ENCODE peak calls at places on chromosomes 12 and 14, in six cellular contexts. J, V, X, L, A and T are unnamed samples.

GRCh38 chr14:69816216-69816615 is 19.2 kb upstream of the SLC10A1 start:
- DNase-seq in L (no peak), A (no peak), X (no peak), V (no peak), J (no peak), T (no peak)

GRCh38 chr14:77641207-77641533 is 24.7 kb upstream of the SPTLC2 start:
- DNase-seq in V (no peak), L (no peak), A (no peak), J (no peak), X (no peak), T (no peak)

GRCh38 chr12:127063339-127064090 is 1203.5 kb upstream of the TMEM132C start:
- DNase-seq in J (no peak), X (no peak), L (peak), A (no peak), V (no peak), T (no peak)

GRCh38 chr14:52241102-52241793 is 26.2 kb upstream of the PTGDR start:
- DNase-seq in V (peak), J (no peak), X (no peak), A (peak), L (peak), T (no peak)

GRCh38 chr12:104576178-104576778 is 119.5 kb downstream of the CHST11 start:
- DNase-seq in X (no peak), V (no peak), A (no peak), L (no peak), J (no peak), T (no peak)

GRCh38 chr12:89211456-89211855 is 140.8 kb downstream of the DUSP6 start:
- DNase-seq in L (peak), V (no peak), A (peak), X (no peak), J (no peak), T (no peak)

GRCh38 chr12:123164710-123165261 is 13.9 kb upstream of the PITPNM2 start:
- DNase-seq in V (no peak), A (no peak), J (no peak), X (no peak), L (no peak), T (no peak)

GRCh38 chr12:125110641-125111360 is 45.6 kb downstream of the AACS start:
- DNase-seq in V (peak), L (peak), A (peak), J (no peak), X (no peak), T (no peak)

GRCh38 chr14:96246535-96246839 is 9.5 kb upstream of the BDKRB1 start:
- DNase-seq in X (no peak), J (peak), V (peak), A (peak), L (peak), T (peak)

GRCh38 chr14:104429291-104429861 is 150.2 kb upstream of the C14orf180 start:
- DNase-seq in V (no peak), X (no peak), J (no peak), A (no peak), L (no peak), T (no peak)

DNA sequence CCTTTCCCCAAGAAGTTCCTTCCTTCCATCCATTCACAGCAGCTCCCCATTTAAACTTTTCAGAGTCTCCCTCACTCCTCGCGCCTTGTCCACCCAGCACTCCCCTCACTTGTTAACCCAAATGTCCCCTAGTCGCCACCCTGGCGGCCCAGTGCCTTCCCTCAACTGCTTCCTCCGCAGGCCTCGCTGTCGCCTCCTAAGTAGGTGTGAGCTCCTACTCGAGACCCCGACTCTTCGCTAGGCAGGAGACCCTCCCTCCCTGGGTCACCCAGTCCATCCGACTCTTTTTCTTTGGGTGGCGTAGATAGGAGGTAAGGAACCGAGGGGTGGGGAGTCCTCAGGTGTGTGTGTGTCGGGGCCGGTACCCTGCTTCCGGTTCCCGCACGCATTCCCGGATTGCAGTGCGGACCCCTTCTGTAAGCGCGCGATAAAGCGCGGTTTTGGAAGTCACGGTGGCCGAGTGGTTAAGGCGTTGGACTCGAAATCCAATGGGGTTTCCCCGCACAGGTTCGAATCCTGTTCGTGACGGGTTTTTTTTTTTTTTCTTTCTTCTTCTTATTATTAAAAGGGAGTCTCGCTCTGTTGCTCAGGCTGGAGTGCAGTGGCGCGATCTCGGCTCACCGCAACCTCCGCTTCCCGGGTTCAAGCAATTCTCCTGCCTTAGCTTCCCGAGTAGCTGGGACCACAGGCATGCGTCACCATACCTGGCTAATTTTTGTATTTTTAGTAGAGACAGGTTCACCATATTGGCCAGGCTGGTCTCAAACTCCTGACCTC is 823 bp upstream of the SMARCC2 start:
- DNase-seq in V (peak), A (peak), J (no peak), X (peak), L (peak), T (peak)
- TF ChIP-seq CTCF in V (no peak), A (no peak), J (no peak), X (peak), L (no peak), T (no peak)

DNA sequence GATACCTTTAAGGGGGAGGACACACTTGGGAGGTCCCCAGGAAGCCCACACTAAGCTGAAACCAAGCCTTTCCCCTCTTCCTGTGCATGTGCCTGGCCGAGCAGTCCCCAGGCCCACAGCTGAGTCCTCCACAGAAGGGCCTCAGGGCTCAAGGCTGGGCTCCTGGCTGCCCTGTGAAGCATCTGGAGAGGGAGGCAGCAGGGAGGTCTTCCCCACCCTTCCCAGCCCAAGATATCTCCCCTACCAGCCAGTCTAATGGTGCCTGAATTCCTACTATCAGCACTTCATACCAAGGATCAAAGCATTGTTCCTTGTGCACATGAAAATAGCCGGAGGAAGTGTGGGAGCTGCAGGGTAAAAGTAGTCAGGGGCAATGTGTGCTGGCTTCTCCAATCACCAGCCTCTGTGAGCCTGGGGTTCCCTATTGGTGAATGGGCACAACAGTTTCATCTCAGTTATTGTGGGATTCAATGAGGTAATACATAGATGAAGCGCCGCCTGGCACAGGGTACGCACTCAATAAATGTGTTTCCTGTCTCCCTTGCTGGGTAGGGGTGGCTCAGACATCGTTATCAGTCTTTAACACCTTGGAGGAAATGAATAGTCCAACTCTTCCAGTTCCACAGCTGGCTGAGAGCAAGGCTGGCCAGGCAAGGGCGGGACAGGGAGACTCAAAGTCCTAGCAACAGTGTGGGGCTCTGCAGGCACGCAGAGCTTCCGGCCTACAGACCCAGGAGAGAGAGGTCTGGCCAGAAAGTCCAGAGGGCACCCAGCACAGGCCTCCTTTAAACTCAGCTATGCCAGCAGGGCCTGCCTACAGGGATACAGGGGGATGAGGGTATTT is 39.1 kb upstream of the PNMA1 start:
- DNase-seq in J (no peak), X (peak), L (no peak), A (peak), V (peak), T (no peak)
- H3K4me3 ChIP-seq in J (no peak), X (peak), L (no peak), A (peak), V (no peak), T (no peak)

GRCh38 chr12:116666305-116666673 is 71.6 kb downstream of the SPRING1 start:
- DNase-seq in X (no peak), J (no peak), V (no peak), A (no peak), L (no peak), T (no peak)

GRCh38 chr12:116672010-116672409 is 65.9 kb downstream of the SPRING1 start:
- DNase-seq in V (no peak), X (no peak), L (no peak), J (no peak), A (no peak), T (no peak)

GRCh38 chr12:116665666-116666304 is 72.1 kb downstream of the SPRING1 start:
- DNase-seq in X (no peak), V (no peak), A (no peak), L (no peak), J (no peak), T (no peak)

GRCh38 chr12:116670859-116671258 is 67.0 kb downstream of the SPRING1 start:
- DNase-seq in X (no peak), J (no peak), A (no peak), V (no peak), L (no peak), T (no peak)

DNA sequence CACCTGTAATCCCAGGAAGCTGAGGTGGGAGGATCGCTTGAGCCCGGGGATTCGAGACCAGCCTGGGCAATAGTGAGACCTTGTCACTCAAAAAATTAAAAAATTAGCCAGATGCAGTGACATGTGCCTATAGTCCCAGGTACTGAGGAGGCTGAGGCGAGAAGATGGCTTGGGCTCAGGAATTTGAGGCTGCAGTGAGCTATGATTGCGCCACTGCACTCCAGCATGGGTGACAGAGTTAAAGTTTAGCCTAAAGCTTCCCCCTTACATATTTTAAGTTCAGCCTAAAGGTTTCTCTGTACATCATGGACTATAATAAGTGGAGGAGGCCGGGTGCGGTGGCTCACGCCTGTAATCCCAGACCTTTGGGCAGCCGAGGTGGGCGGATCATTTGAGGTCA is 70.1 kb downstream of the SPRING1 start:
- DNase-seq in V (no peak), J (no peak), L (no peak), X (no peak), A (no peak), T (no peak)
- TF ChIP-seq CTCF in V (no peak), J (no peak), L (no peak), X (no peak), A (no peak), T (no peak)

GRCh38 chr12:34166427-34167060 is 144.2 kb downstream of the ALG10 start:
- DNase-seq in J (no peak), L (no peak), A (no peak), X (no peak), V (no peak), T (no peak)

GRCh38 chr12:34163443-34163842 is 141.1 kb downstream of the ALG10 start:
- DNase-seq in X (no peak), L (no peak), V (no peak), A (no peak), J (no peak), T (no peak)
- H3K4me3 ChIP-seq in X (no peak), L (no peak), V (no peak), A (no peak), J (no peak), T (no peak)

GRCh38 chr12:119020377-119021360 is 39.3 kb downstream of the SRRM4 start:
- DNase-seq in A (no peak), X (no peak), V (no peak), L (no peak), J (no peak), T (no peak)
- TF ChIP-seq CTCF in A (no peak), X (no peak), V (no peak), L (no peak), J (peak), T (peak)

GRCh38 chr12:71872401-71872800 is 32.8 kb downstream of the TBC1D15 start:
- DNase-seq in J (no peak), A (no peak), L (no peak), X (no peak), V (no peak), T (no peak)

GRCh38 chr12:71871116-71871515 is 31.6 kb downstream of the TBC1D15 start:
- DNase-seq in A (peak), V (peak), J (no peak), X (no peak), L (peak), T (no peak)

GRCh38 chr12:71872999-71873398 is 33.4 kb downstream of the TBC1D15 start:
- DNase-seq in J (no peak), X (no peak), L (no peak), A (no peak), V (no peak), T (no peak)

GRCh38 chr12:71867131-71867530 is 27.6 kb downstream of the TBC1D15 start:
- DNase-seq in L (no peak), J (no peak), V (no peak), X (no peak), A (no peak), T (no peak)

GRCh38 chr12:71870409-71870808 is 30.9 kb downstream of the TBC1D15 start:
- DNase-seq in X (no peak), L (no peak), V (no peak), J (no peak), A (no peak), T (no peak)
- H3K4me3 ChIP-seq in X (no peak), L (no peak), V (no peak), J (no peak), A (no peak), T (no peak)

GRCh38 chr12:53251477-53252348 is 16.4 kb upstream of the ESPL1 start:
- DNase-seq in V (peak), X (peak), J (no peak), L (peak), A (peak), T (no peak)
- TF ChIP-seq CTCF in V (peak), X (no peak), J (peak), L (peak), A (peak), T (peak)

GRCh38 chr12:83149987-83150386 is 463.3 kb downstream of the TMTC2 start:
- DNase-seq in L (peak), V (no peak), A (no peak), J (no peak), X (no peak), T (no peak)
- H3K4me3 ChIP-seq in L (no peak), V (no peak), A (no peak), J (no peak), X (no peak), T (no peak)

GRCh38 chr14:22046063-22046462 is 372.4 kb upstream of the OR4E1 start:
- DNase-seq in J (no peak), A (no peak), L (no peak), X (no peak), V (no peak), T (no peak)

GRCh38 chr14:22052795-22053194 is 379.2 kb upstream of the OR4E1 start:
- DNase-seq in L (no peak), J (no peak), X (no peak), V (no peak), A (no peak), T (no peak)

GRCh38 chr14:22044193-22044592 is 370.6 kb upstream of the OR4E1 start:
- DNase-seq in V (no peak), J (no peak), X (no peak), L (no peak), A (no peak), T (no peak)

DNA sequence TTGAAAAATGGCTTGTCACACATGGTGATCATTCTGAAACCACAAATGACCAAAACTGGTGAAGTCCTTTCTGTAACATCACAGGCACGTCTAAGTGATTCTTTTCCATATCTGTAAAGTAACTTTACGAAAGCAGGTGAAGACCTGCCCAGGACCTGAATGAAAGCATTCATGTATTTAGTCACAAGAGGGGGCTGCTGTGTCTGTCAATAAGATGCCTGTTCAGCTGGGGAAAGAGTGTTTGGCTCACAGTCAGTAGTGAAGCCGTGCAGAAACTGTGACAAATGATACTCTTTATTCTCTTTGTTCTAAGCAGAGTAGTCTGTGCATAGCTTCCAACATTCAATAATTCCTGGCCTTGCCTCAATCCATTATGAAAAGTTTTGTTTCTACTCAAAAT is 373.5 kb upstream of the OR4E1 start:
- DNase-seq in A (no peak), X (no peak), V (peak), J (no peak), L (no peak), T (no peak)
- TF ChIP-seq CTCF in A (no peak), X (no peak), V (peak), J (peak), L (peak), T (peak)